ENCODE peak calls at places on chromosomes 7 and 10, in four cellular contexts. U is non-pigmented ciliary epithelial cell, E is NCI-H2081, P is GM04503. W is an unnamed sample.

GRCh38 chr10:77582710-77583115 is 54.9 kb downstream of the KCNMA1 start:
- DNase-seq in U (peak), E (no peak), P (peak), W (no peak)

GRCh38 chr7:22393825-22394458 is 37.0 kb upstream of the RAPGEF5 start:
- DNase-seq in U (no peak), E (no peak), P (peak), W (no peak)

GRCh38 chr10:108303149-108303548 is 1138.6 kb upstream of the SORCS1 start:
- DNase-seq in U (no peak), E (no peak), P (no peak), W (no peak)

GRCh38 chr10:35546824-35547225 is 58.3 kb upstream of the GJD4 start:
- DNase-seq in U (no peak), E (peak), P (peak), W (no peak)

GRCh38 chr7:30974605-30975256 is 11.0 kb downstream of the GHRHR start:
- DNase-seq in U (no peak), E (peak), P (no peak), W (no peak)

GRCh38 chr10:1401056-1401965 is 336.0 kb downstream of the ADARB2 start:
- DNase-seq in U (no peak), E (no peak), P (no peak), W (no peak)

GRCh38 chr10:93150289-93150688 is 76.6 kb downstream of the CYP26A1 start:
- DNase-seq in U (peak), E (no peak), P (no peak), W (no peak)

GRCh38 chr7:131365876-131366275 is 38.2 kb downstream of the MKLN1 start:
- DNase-seq in U (no peak), E (no peak), P (peak), W (no peak)

GRCh38 chr10:70528726-70529362 is 50.3 kb downstream of the PALD1 start:
- DNase-seq in U (no peak), E (peak), P (no peak), W (no peak)

GRCh38 chr7:130865408-130866236 is 131.6 kb upstream of the KLF14 start:
- DNase-seq in U (no peak), E (no peak), P (no peak), W (no peak)

GRCh38 chr10:86988501-86988900 is 20.2 kb downstream of the ADIRF start:
- DNase-seq in U (no peak), E (no peak), P (no peak), W (no peak)

GRCh38 chr10:97590082-97590747 is 694 bp downstream of the C10orf62 start:
- DNase-seq in U (no peak), E (no peak), P (no peak), W (no peak)

GRCh38 chr7:140294454-140294853 is 103.9 kb downstream of the SLC37A3 start:
- DNase-seq in U (no peak), E (peak), P (no peak), W (no peak)

GRCh38 chr10:126783806-126784205 is 113.3 kb upstream of the C10orf90 start:
- DNase-seq in U (no peak), E (no peak), P (no peak), W (no peak)

W was measured in midbrain.